ENCODE peak calls at places on chromosomes 4 and X, in five cellular contexts. A is IMR-90, V is heart left ventricle, X is A549, Y is right lobe of liver. O is an unnamed sample.
A peak's percentile ranks its signal among the peaks of the same experiment; 100 is the strongest.

GRCh38 chr4:99762728-99763127 is 53.9 kb upstream of the DAPP1 start:
- DNase-seq in A (no peak), V (no peak), X (no peak), Y (no peak), O (no peak)

GRCh38 chr4:26032572-26033320 is 118.7 kb downstream of the SMIM20 start:
- DNase-seq in A (peak; percentile 91), V (no peak), X (no peak), Y (no peak), O (no peak)

GRCh38 chrX:30748337-30748960 is 95.2 kb downstream of the GK start:
- DNase-seq in A (no peak), V (no peak), X (no peak), Y (no peak), O (no peak)

GRCh38 chrX:18534949-18535348 is 109.5 kb downstream of the CDKL5 start:
- DNase-seq in A (no peak), V (no peak), X (no peak), Y (no peak), O (no peak)

GRCh38 chr4:39808231-39808749 is 110.4 kb downstream of the UBE2K start:
- DNase-seq in A (no peak), V (no peak), X (no peak), Y (no peak), O (no peak)

GRCh38 chrX:150581093-150581775 is 12.8 kb downstream of the MTM1 start:
- DNase-seq in A (peak; percentile 83), V (no peak), X (peak; percentile 14), Y (no peak), O (no peak)

GRCh38 chrX:115031989-115032388 is 14.6 kb upstream of the IL13RA2 start:
- DNase-seq in A (no peak), V (no peak), X (no peak), Y (no peak), O (no peak)

GRCh38 chr4:142406051-142406549 is 440.0 kb downstream of the INPP4B start:
- DNase-seq in A (no peak), V (no peak), X (no peak), Y (no peak), O (no peak)

GRCh38 chr4:178395798-178396197 is 953.6 kb upstream of the AGA start:
- DNase-seq in A (no peak), V (no peak), X (no peak), Y (no peak), O (no peak)

GRCh38 chr4:73740353-73740778 is at the start of gene CXCL8:
- DNase-seq in A (peak; percentile 91), V (peak; percentile 64), X (peak; percentile 37), Y (peak; percentile 78), O (peak; percentile 87)

GRCh38 chr4:76607266-76607799 is 172.3 kb downstream of the SHROOM3 start:
- DNase-seq in A (peak; percentile 47), V (no peak), X (no peak), Y (no peak), O (no peak)

GRCh38 chr4:98260047-98260578 is 1.1 kb upstream of the RAP1GDS1 start:
- DNase-seq in A (peak; percentile 10), V (no peak), X (peak; percentile 36), Y (peak; percentile 72), O (peak; percentile 54)

GRCh38 chr4:49036528-49036927 is 50.5 kb downstream of the CWH43 start:
- DNase-seq in A (no peak), V (no peak), X (no peak), Y (no peak), O (no peak)

GRCh38 chrX:31036895-31037294 is 34.9 kb downstream of the FTHL17 start:
- DNase-seq in A (peak; percentile 42), V (peak; percentile 28), X (peak; percentile 10), Y (peak; percentile 43), O (no peak)

GRCh38 chrX:132412208-132412607 is 76.6 kb downstream of the MBNL3 start:
- DNase-seq in A (no peak), V (no peak), X (no peak), Y (no peak), O (no peak)

GRCh38 chr4:60531790-60532189 is 668.3 kb upstream of the ADGRL3 start:
- DNase-seq in A (no peak), V (no peak), X (no peak), Y (no peak), O (no peak)

GRCh38 chr4:3276961-3277360 is 15.9 kb upstream of the RGS12 start:
- DNase-seq in A (peak; percentile 75), V (no peak), X (no peak), Y (no peak), O (no peak)

GRCh38 chr4:87819281-87819919 is 13.4 kb upstream of the MEPE start:
- DNase-seq in A (peak; percentile 85), V (no peak), X (no peak), Y (no peak), O (peak; percentile 71)

GRCh38 chr4:73705056-73705432 is 35.3 kb upstream of the CXCL8 start:
- DNase-seq in A (peak; percentile 81), V (no peak), X (no peak), Y (no peak), O (no peak)

GRCh38 chr4:40573593-40574311 is 55.9 kb downstream of the RBM47 start:
- DNase-seq in A (peak; percentile 22), V (no peak), X (no peak), Y (no peak), O (no peak)

GRCh38 chrX:115268421-115268820 is 21.1 kb upstream of the LUZP4 start:
- DNase-seq in A (peak; percentile 1), V (no peak), X (peak; percentile 3), Y (no peak), O (no peak)

GRCh38 chr4:78337621-78338020 is 213.9 kb upstream of the ANXA3 start:
- DNase-seq in A (no peak), V (no peak), X (no peak), Y (no peak), O (no peak)

GRCh38 chrX:106802388-106803275 is at the start of gene TBC1D8B:
- DNase-seq in A (peak; percentile 92), V (peak; percentile 79), X (peak; percentile 80), Y (peak; percentile 86), O (peak; percentile 69)

GRCh38 chr4:8402181-8402597 is 38.3 kb downstream of the ACOX3 start:
- DNase-seq in A (no peak), V (peak; percentile 52), X (no peak), Y (no peak), O (no peak)

GRCh38 chr4:42339935-42340406 is 57.3 kb upstream of the SHISA3 start:
- DNase-seq in A (peak; percentile 53), V (peak; percentile 56), X (no peak), Y (no peak), O (no peak)

GRCh38 chr4:164880489-164881262 is 3.7 kb downstream of the APELA start:
- DNase-seq in A (no peak), V (no peak), X (no peak), Y (no peak), O (no peak)

GRCh38 chr4:109967798-109968520 is 55.3 kb downstream of the EGF start:
- DNase-seq in A (peak; percentile 67), V (no peak), X (no peak), Y (no peak), O (no peak)

GRCh38 chrX:150450519-150451177 is 87.5 kb downstream of the MAMLD1 start:
- DNase-seq in A (no peak), V (no peak), X (no peak), Y (no peak), O (no peak)

GRCh38 chrX:78655642-78656041 is 3.5 kb downstream of the RTL3 start:
- DNase-seq in A (no peak), V (no peak), X (no peak), Y (no peak), O (no peak)

GRCh38 chrX:78658851-78659744 is at the start of gene RTL3:
- DNase-seq in A (peak; percentile 78), V (no peak), X (no peak), Y (no peak), O (no peak)

GRCh38 chrX:78650906-78651437 is 8.2 kb downstream of the RTL3 start:
- DNase-seq in A (peak; percentile 73), V (no peak), X (no peak), Y (no peak), O (no peak)

GRCh38 chrX:78652971-78653822 is 5.9 kb downstream of the RTL3 start:
- DNase-seq in A (peak; percentile 85), V (no peak), X (peak; percentile 11), Y (no peak), O (no peak)
- H3K4me3 ChIP-seq in A (no peak overlapping the region), V (no peak overlapping the region), X (no peak overlapping the region), Y (no peak overlapping the region), O (no peak overlapping the region)

GRCh38 chr4:56622176-56622575 is 58.9 kb downstream of the HOPX start:
- DNase-seq in A (no peak), V (no peak), X (no peak), Y (no peak), O (no peak)
- TF ChIP-seq CTCF in A (no peak), V (no peak), X (no peak), Y (no peak), O (no peak)

DNA sequence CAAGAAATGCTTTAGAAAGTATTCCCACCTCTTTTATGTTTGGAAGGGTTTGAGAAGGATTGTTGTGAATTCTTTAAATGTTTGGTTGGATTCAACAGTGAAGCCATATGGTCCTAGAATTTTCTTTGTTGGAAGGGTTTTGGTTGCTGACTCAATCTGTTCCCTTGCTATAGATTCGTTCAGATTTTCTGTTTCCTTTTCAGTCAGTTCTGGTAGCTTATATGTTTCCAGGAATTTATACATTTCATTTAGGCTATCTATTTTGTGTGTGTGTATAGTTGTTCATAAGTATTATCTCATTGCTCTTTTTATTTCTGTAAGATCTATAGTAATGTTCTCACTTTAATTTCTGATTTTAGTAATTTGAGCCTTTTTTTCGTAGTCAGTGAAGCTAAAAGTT is 114.4 kb downstream of the MSN start:
- DNase-seq in A (no peak), V (no peak), X (no peak), Y (no peak), O (no peak)
- H3K4me1 ChIP-seq in A (no peaks in the 10 kb centered on the region), V (no peaks in the 10 kb centered on the region), X (no peaks in the 10 kb centered on the region), Y (no peaks in the 10 kb centered on the region), O (no peaks in the 10 kb centered on the region)

GRCh38 chrX:66017659-66018170 is 22.2 kb downstream of the VSIG4 start:
- DNase-seq in A (no peak), V (no peak), X (no peak), Y (no peak), O (no peak)

GRCh38 chrX:66019310-66019652 is 20.6 kb downstream of the VSIG4 start:
- DNase-seq in A (no peak), V (no peak), X (no peak), Y (no peak), O (no peak)

GRCh38 chrX:66019974-66020373 is 19.9 kb downstream of the VSIG4 start:
- DNase-seq in A (no peak), V (no peak), X (no peak), Y (no peak), O (no peak)

GRCh38 chrX:66016905-66017658 is 22.8 kb downstream of the VSIG4 start:
- DNase-seq in A (no peak), V (no peak), X (no peak), Y (no peak), O (no peak)

DNA sequence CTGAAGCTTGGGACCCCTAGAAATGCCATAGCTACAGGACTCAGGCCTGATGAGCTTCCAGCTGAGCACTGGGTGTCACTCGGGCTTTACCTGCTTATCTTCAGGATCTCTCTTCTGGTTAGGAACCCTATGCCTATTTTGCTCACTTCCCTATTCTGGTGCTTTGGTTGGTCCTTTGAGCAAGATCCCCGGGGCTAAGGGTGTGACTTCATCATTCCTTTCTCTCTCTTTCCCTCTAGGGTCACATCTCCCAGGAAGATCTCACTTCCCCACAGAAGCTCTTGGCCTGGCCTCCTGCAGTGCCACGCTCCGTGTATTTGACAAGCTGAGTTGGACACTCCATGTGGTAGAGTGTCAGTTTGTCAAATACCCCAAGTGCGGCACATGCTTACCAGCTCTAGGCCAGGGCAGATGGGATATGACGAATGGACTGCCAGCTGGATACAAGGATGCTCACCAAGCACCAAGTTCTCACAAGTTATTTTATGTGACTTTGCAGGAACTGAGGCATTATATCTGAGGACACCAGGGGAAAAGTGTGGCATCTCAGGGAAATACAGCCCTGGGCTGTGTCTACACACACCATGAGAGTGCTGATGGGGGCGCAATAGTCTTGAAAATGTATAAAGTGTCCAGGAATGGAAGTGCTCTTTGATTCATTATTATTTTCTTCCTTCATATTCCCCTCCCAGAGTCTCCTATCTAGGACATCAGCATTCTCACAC is 21.1 kb downstream of the VSIG4 start:
- DNase-seq in A (no peak), V (no peak), X (no peak), Y (no peak), O (no peak)
- H3K4me3 ChIP-seq in A (no peak overlapping the region), V (no peak overlapping the region), X (no peak overlapping the region), Y (no peak overlapping the region), O (no peak overlapping the region)

O was measured in RWPE2.